ENCODE peak calls at places on chromosomes 13 and 19, in six cellular contexts. One of them, this sample, is unnamed.

GRCh38 chr19:6532244-6532999 is 1.6 kb downstream of the TNFSF9 start:
- DNase-seq in NCI-H460: no peak
- DNase-seq in heart left ventricle: no peak
- DNase-seq in frontal cortex: peak
- DNase-seq in A549: peak
- DNase-seq in RPMI8226: peak
- DNase-seq in this sample: no peak

GRCh38 chr19:42286349-42287016 is 15.4 kb upstream of the PRR19 start:
- DNase-seq in RPMI8226: no peak
- DNase-seq in frontal cortex: peak
- DNase-seq in NCI-H460: no peak
- DNase-seq in A549: no peak
- DNase-seq in heart left ventricle: peak
- DNase-seq in this sample: no peak

GRCh38 chr13:25652764-25653163 is 281.0 kb downstream of the ATP8A2 start:
- DNase-seq in frontal cortex: no peak
- DNase-seq in A549: no peak
- DNase-seq in RPMI8226: no peak
- DNase-seq in heart left ventricle: no peak
- DNase-seq in NCI-H460: no peak
- DNase-seq in this sample: no peak

GRCh38 chr19:10701955-10702307 is 692 bp downstream of the QTRT1 start:
- DNase-seq in RPMI8226: peak
- DNase-seq in NCI-H460: no peak
- DNase-seq in heart left ventricle: no peak
- DNase-seq in frontal cortex: no peak
- DNase-seq in A549: no peak
- DNase-seq in this sample: peak

GRCh38 chr13:20397896-20398295 is 127.8 kb downstream of the CRYL1 start:
- DNase-seq in heart left ventricle: no peak
- DNase-seq in A549: no peak
- DNase-seq in frontal cortex: no peak
- DNase-seq in RPMI8226: no peak
- DNase-seq in NCI-H460: no peak
- DNase-seq in this sample: no peak

GRCh38 chr19:12783226-12783848 is 7.9 kb upstream of the JUNB start:
- DNase-seq in A549: peak
- DNase-seq in RPMI8226: no peak
- DNase-seq in heart left ventricle: no peak
- DNase-seq in frontal cortex: no peak
- DNase-seq in NCI-H460: no peak
- DNase-seq in this sample: no peak

GRCh38 chr19:14434543-14435319 is 1.6 kb downstream of the PKN1 start:
- DNase-seq in A549: peak
- DNase-seq in heart left ventricle: peak
- DNase-seq in RPMI8226: peak
- DNase-seq in NCI-H460: no peak
- DNase-seq in frontal cortex: peak
- DNase-seq in this sample: no peak

GRCh38 chr13:21025539-21025938 is 35.8 kb downstream of the LATS2 start:
- DNase-seq in RPMI8226: no peak
- DNase-seq in NCI-H460: no peak
- DNase-seq in heart left ventricle: no peak
- DNase-seq in frontal cortex: no peak
- DNase-seq in A549: no peak
- DNase-seq in this sample: no peak

GRCh38 chr19:14164724-14165493 is 28.5 kb upstream of the ASF1B start:
- DNase-seq in heart left ventricle: no peak
- DNase-seq in NCI-H460: no peak
- DNase-seq in RPMI8226: no peak
- DNase-seq in frontal cortex: no peak
- DNase-seq in A549: no peak
- DNase-seq in this sample: no peak

GRCh38 chr13:28558126-28558525 is 63.2 kb upstream of the FLT1 start:
- DNase-seq in NCI-H460: peak
- DNase-seq in heart left ventricle: no peak
- DNase-seq in frontal cortex: no peak
- DNase-seq in RPMI8226: no peak
- DNase-seq in A549: no peak
- DNase-seq in this sample: no peak

GRCh38 chr13:31168166-31168565 is 6.5 kb upstream of the HSPH1 start:
- DNase-seq in RPMI8226: no peak
- DNase-seq in frontal cortex: no peak
- DNase-seq in heart left ventricle: no peak
- DNase-seq in NCI-H460: no peak
- DNase-seq in A549: no peak
- DNase-seq in this sample: no peak

GRCh38 chr13:74575729-74576125 is 441.5 kb upstream of the KLF12 start:
- DNase-seq in A549: peak
- DNase-seq in RPMI8226: no peak
- DNase-seq in NCI-H460: no peak
- DNase-seq in heart left ventricle: peak
- DNase-seq in frontal cortex: peak
- DNase-seq in this sample: no peak

GRCh38 chr13:31929031-31929770 is 102.4 kb upstream of the FRY start:
- DNase-seq in frontal cortex: no peak
- DNase-seq in RPMI8226: no peak
- DNase-seq in NCI-H460: no peak
- DNase-seq in heart left ventricle: no peak
- DNase-seq in A549: no peak
- DNase-seq in this sample: no peak

GRCh38 chr13:97222934-97223710 is 989 bp downstream of the MBNL2 start:
- DNase-seq in A549: no peak
- DNase-seq in NCI-H460: peak
- DNase-seq in heart left ventricle: no peak
- DNase-seq in RPMI8226: no peak
- DNase-seq in frontal cortex: no peak
- DNase-seq in this sample: no peak

GRCh38 chr19:55369651-55370304 is 485 bp downstream of the IL11 start:
- DNase-seq in RPMI8226: no peak
- DNase-seq in A549: peak
- DNase-seq in frontal cortex: peak
- DNase-seq in NCI-H460: peak
- DNase-seq in heart left ventricle: no peak
- DNase-seq in this sample: peak

GRCh38 chr19:45173816-45174215 is 4.2 kb downstream of the TRAPPC6A start:
- DNase-seq in RPMI8226: no peak
- DNase-seq in NCI-H460: no peak
- DNase-seq in frontal cortex: no peak
- DNase-seq in heart left ventricle: no peak
- DNase-seq in A549: no peak
- DNase-seq in this sample: no peak

GRCh38 chr19:28691683-28692082 is 521.3 kb downstream of the UQCRFS1 start:
- DNase-seq in frontal cortex: no peak
- DNase-seq in RPMI8226: no peak
- DNase-seq in NCI-H460: no peak
- DNase-seq in heart left ventricle: no peak
- DNase-seq in A549: no peak
- DNase-seq in this sample: no peak

GRCh38 chr13:36193151-36193855 is 21.1 kb downstream of the SOHLH2 start:
- DNase-seq in heart left ventricle: no peak
- DNase-seq in frontal cortex: no peak
- DNase-seq in A549: no peak
- DNase-seq in RPMI8226: no peak
- DNase-seq in NCI-H460: no peak
- DNase-seq in this sample: peak

GRCh38 chr13:51152713-51153112 is 41.6 kb upstream of the C13orf42 start:
- DNase-seq in NCI-H460: no peak
- DNase-seq in frontal cortex: no peak
- DNase-seq in RPMI8226: no peak
- DNase-seq in heart left ventricle: no peak
- DNase-seq in A549: no peak
- DNase-seq in this sample: no peak

GRCh38 chr19:10320602-10321416 is 5.0 kb upstream of the FDX2 start:
- DNase-seq in RPMI8226: no peak
- DNase-seq in A549: no peak
- DNase-seq in NCI-H460: no peak
- DNase-seq in heart left ventricle: no peak
- DNase-seq in frontal cortex: no peak
- DNase-seq in this sample: no peak

GRCh38 chr13:78147905-78148304 is 229.3 kb upstream of the EDNRB start:
- DNase-seq in frontal cortex: no peak
- DNase-seq in NCI-H460: no peak
- DNase-seq in A549: peak
- DNase-seq in heart left ventricle: no peak
- DNase-seq in RPMI8226: no peak
- DNase-seq in this sample: no peak